ENCODE peak calls at places on chromosomes 6 and 20, in seven cellular contexts. B is mesendoderm, R is H9, D is neuronal stem cell, Z is IMR-90, H is H1, C is mesenchymal stem cell. W is an unnamed sample.

GRCh38 chr6:139547082-139547776 is 172.8 kb upstream of the CITED2 start:
- DNase-seq in Z (no peak), D (no peak), C (peak; percentile 35), B (no peak), R (no peak), H (no peak), W (no peak)

GRCh38 chr20:3563548-3564177 is 92.8 kb downstream of the ATRN start:
- DNase-seq in Z (peak; percentile 69), R (no peak), H (no peak), D (peak; percentile 23), B (peak; percentile 51), C (peak; percentile 50), W (peak; percentile 90)

GRCh38 chr6:157438611-157439109 is 57.7 kb downstream of the ZDHHC14 start:
- DNase-seq in Z (peak; percentile 11), H (no peak), R (no peak), B (no peak), C (no peak), D (no peak), W (peak; percentile 60)

GRCh38 chr6:121698617-121699016 is 263.2 kb downstream of the GJA1 start:
- DNase-seq in H (no peak), C (no peak), B (no peak), R (no peak), Z (no peak), D (no peak), W (no peak)

GRCh38 chr6:12875061-12875460 is 158.5 kb downstream of the PHACTR1 start:
- DNase-seq in C (no peak), R (no peak), D (no peak), H (no peak), Z (no peak), B (no peak), W (no peak)

GRCh38 chr20:51175724-51176123 is 152.8 kb upstream of the KCNG1 start:
- DNase-seq in C (no peak), D (no peak), R (no peak), Z (no peak), B (no peak), H (no peak), W (no peak)

GRCh38 chr6:4021862-4022715 is 56.8 kb downstream of the FAM217A start:
- DNase-seq in B (no peak), C (peak; percentile 65), R (peak; percentile 32), H (no peak), D (no peak), Z (no peak), W (no peak)

GRCh38 chr6:117167520-117168271 is 97.7 kb upstream of the VGLL2 start:
- DNase-seq in D (no peak), H (no peak), C (peak; percentile 80), B (peak; percentile 37), Z (peak; percentile 2), R (peak; percentile 42), W (peak; percentile 95)

GRCh38 chr20:39264506-39265172 is 302.5 kb downstream of the DHX35 start:
- DNase-seq in D (peak; percentile 70), Z (peak; percentile 71), R (peak; percentile 79), B (peak; percentile 89), H (peak; percentile 75), C (peak; percentile 65), W (peak; percentile 62)

GRCh38 chr6:134376785-134377184 is 58.9 kb upstream of the SGK1 start:
- DNase-seq in D (no peak), C (no peak), R (no peak), B (no peak), H (no peak), Z (no peak), W (no peak)

GRCh38 chr6:21103626-21104224 is 489.8 kb upstream of the SOX4 start:
- DNase-seq in Z (peak; percentile 52), B (no peak), H (no peak), D (no peak), C (no peak), R (no peak), W (no peak)

GRCh38 chr6:13760948-13761347 is 49.3 kb upstream of the RANBP9 start:
- DNase-seq in R (no peak), Z (peak; percentile 21), D (no peak), C (no peak), H (no peak), B (no peak), W (no peak)

GRCh38 chr20:7497985-7498384 is 442.3 kb downstream of the HAO1 start:
- DNase-seq in C (peak; percentile 61), D (no peak), B (peak; percentile 12), Z (no peak), H (no peak), R (no peak), W (peak; percentile 26)

GRCh38 chr20:58497076-58497665 is 18.0 kb downstream of the APCDD1L start:
- DNase-seq in Z (no peak), H (no peak), D (no peak), R (peak; percentile 14), B (no peak), C (no peak), W (no peak)

GRCh38 chr20:58494923-58495622 is 20.1 kb downstream of the APCDD1L start:
- DNase-seq in H (no peak), D (no peak), Z (no peak), C (no peak), B (no peak), R (peak; percentile 14), W (no peak)

GRCh38 chr20:58495623-58496428 is 19.4 kb downstream of the APCDD1L start:
- DNase-seq in D (no peak), C (no peak), Z (no peak), R (peak; percentile 0), B (no peak), H (no peak), W (no peak)

GRCh38 chr20:58496429-58496769 is 18.8 kb downstream of the APCDD1L start:
- DNase-seq in R (peak; percentile 16), H (no peak), D (no peak), C (no peak), Z (no peak), B (no peak), W (no peak)

DNA sequence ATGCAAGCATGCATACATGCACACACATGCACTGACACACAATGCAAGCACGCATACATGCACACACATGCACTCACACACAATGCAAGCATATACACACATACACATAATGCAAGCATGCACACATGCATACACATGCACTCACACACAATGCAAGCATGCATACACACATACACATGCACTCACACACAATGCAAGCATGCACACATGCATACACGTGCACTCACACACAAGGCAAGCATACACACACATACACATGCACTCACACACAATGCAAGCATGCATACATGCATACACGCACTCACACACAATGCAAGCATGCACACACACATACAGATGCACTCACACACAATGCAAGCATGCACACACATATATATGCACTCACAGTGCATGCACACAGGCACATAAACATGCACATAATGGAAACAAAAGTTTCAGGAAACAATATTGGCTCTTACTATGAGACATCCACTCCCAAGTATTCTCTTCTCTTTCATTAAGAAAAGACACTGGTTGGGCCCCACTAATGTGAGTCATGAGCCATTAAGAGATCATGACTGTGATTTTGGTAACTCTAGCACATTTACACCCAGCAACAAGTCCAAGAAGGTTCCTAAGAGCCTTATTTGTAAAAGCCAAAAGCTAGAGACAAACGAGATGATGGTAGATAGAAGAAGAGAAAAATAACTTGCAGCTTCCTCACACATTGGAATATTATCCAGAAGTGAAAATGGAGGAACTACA is 22.2 kb downstream of the APCDD1L start:
- DNase-seq in H (no peak), Z (no peak), C (no peak), R (peak; percentile 9), D (no peak), B (no peak), W (no peak)
- H2BK120ac ChIP-seq in H (no peak overlapping the region), Z (no peak overlapping the region), C (no peak overlapping the region), R (no peak overlapping the region), D (no peak overlapping the region), B (no peak overlapping the region), W (no peak overlapping the region)

DNA sequence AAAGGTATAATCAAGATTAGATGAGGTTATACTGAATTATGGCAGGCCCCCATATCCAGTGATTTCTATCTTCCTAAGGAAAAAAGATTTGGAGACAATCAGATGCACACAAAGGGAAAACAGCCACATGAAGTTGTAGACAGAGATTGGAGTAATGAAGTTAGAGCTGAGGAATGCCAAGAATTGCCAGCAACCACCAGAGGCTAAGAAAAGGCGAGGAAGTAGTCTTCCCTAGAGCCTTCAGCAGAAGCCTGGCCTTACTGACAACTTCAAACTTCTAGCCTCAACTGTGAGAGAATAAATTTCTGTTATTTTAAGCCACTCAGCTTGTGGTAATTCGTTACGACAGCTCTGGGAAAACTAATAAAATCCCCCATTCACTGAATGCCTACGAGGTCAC is 473.9 kb downstream of the COL12A1 start:
- DNase-seq in B (peak; percentile 77), Z (peak; percentile 71), R (no peak), C (peak; percentile 55), H (no peak), D (no peak), W (peak; percentile 3)
- H3K27ac ChIP-seq in B (no peak overlapping the region), Z (no peak overlapping the region), R (no peak overlapping the region), C (peak overlapping the region; percentile 80), H (no peak overlapping the region), D (no peak overlapping the region), W (no peak overlapping the region)

DNA sequence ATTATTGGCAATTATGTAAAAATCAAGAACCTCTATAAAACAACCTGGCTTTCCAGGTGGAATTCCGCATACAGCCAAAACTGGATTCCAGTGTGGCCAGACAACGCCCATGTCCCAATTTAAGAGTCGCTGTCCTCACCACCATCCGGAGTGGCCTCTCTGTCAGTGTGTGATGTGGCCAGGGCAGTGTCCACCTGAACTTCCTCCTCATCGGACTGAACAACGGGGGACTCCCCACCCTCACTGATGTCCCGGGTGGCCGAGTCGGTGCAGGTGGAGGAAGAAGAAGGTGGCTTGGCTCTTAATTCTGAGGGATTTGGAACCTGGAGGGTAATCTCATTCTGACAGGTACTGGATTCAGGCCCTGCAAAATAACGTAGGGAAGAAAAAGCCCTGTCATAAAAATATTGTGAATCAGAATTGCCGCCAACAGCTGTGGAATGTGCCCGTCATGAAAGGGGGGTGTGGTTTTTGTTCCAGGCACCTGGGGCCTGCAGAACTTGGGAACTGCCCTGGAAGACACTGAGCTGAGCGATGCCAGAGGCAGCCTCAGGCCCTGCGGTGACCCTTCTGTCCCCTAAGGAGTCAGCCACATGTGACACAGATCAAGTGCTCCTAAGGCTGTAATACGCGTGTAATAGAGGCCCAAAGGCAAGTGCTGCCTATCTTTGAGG is 139.8 kb downstream of the DTNBP1 start:
- DNase-seq in B (no peak), H (no peak), Z (no peak), R (peak; percentile 47), C (no peak), D (no peak), W (no peak)
- H2BK120ac ChIP-seq in B (no peak overlapping the region), H (no peak overlapping the region), Z (no peak overlapping the region), R (no peak overlapping the region), C (no peak overlapping the region), D (no peak overlapping the region), W (no peak overlapping the region)

GRCh38 chr6:88566746-88567534 is 396.5 kb downstream of the RNGTT start:
- DNase-seq in B (peak; percentile 16), Z (no peak), H (no peak), R (no peak), D (no peak), C (no peak), W (no peak)
- H3K27ac ChIP-seq in B (no peak overlapping the region), Z (no peak overlapping the region), H (no peak overlapping the region), R (no peak overlapping the region), D (no peak overlapping the region), C (no peak overlapping the region), W (no peak overlapping the region)

W was measured in trophoblast cell.